ENCODE peak calls at places on chromosomes 3 and 15, in four cellular contexts. S, D, A and P are unnamed samples.

GRCh38 chr3:157499342-157499963 is 3.8 kb downstream of the VEPH1 start:
- DNase-seq in S (no peak), A (no peak), D (no peak), P (no peak)

GRCh38 chr3:112327371-112327951 is 5.5 kb upstream of the CD200 start:
- DNase-seq in A (peak), S (no peak), D (peak), P (no peak)

GRCh38 chr3:134933997-134934396 is 138.9 kb downstream of the EPHB1 start:
- DNase-seq in A (no peak), D (no peak), S (no peak), P (no peak)

GRCh38 chr3:133944641-133945441 is 49.2 kb upstream of the RAB6B start:
- DNase-seq in D (peak), A (no peak), S (peak), P (no peak)

GRCh38 chr3:183193762-183194701 is 31.5 kb upstream of the LAMP3 start:
- DNase-seq in S (no peak), D (peak), A (no peak), P (no peak)

GRCh38 chr3:158731938-158732855 is at the start of gene RARRES1:
- DNase-seq in S (peak), A (peak), D (peak), P (peak)

GRCh38 chr3:173221010-173221409 is 80.0 kb upstream of the SPATA16 start:
- DNase-seq in A (no peak), S (no peak), D (no peak), P (no peak)

GRCh38 chr15:62334581-62334980 is 169.5 kb upstream of the C2CD4B start:
- DNase-seq in D (no peak), S (no peak), A (no peak), P (no peak)

GRCh38 chr3:71104090-71104489 is 479.4 kb downstream of the FOXP1 start:
- DNase-seq in A (no peak), S (no peak), D (peak), P (no peak)

GRCh38 chr3:123459867-123460266 is 11.0 kb upstream of the ADCY5 start:
- DNase-seq in S (no peak), D (no peak), A (no peak), P (no peak)

GRCh38 chr3:49799761-49800160 is at the start of gene CDHR4:
- DNase-seq in A (no peak), D (peak), S (peak), P (no peak)

GRCh38 chr3:154193174-154193573 is 72.0 kb downstream of the ARHGEF26 start:
- DNase-seq in A (no peak), S (no peak), D (peak), P (no peak)

GRCh38 chr15:85555875-85556617 is 175.6 kb downstream of the AKAP13 start:
- DNase-seq in D (no peak), A (no peak), S (no peak), P (no peak)